ENCODE peak calls at places on chromosomes 16 and 17, in seven cellular contexts. U, O, Q, L, W, F and I are unnamed samples.

GRCh38 chr17:58530655-58531054 is 16.2 kb upstream of the MTMR4 start:
- DNase-seq in U (no peak), O (no peak), Q (no peak), L (no peak), W (no peak), F (no peak), I (no peak)

GRCh38 chr16:23673971-23674614 is 4.6 kb upstream of the PLK1 start:
- DNase-seq in U (no peak), O (no peak), Q (no peak), L (no peak), W (no peak), F (no peak), I (no peak)

GRCh38 chr17:80367510-80367909 is 47.5 kb upstream of the ENDOV start:
- DNase-seq in U (no peak), O (no peak), Q (no peak), L (no peak), W (peak; percentile 19), F (no peak), I (no peak)

GRCh38 chr17:72512649-72513556 is 392.1 kb downstream of the SOX9 start:
- DNase-seq in U (no peak), O (no peak), Q (no peak), L (no peak), W (no peak), F (no peak), I (no peak)

GRCh38 chr16:66841366-66841765 is 2.8 kb upstream of the CA7 start:
- DNase-seq in U (no peak), O (no peak), Q (no peak), L (no peak), W (no peak), F (no peak), I (no peak)

GRCh38 chr16:89920723-89921122 is 2.1 kb downstream of the MC1R start:
- DNase-seq in U (no peak), O (no peak), Q (no peak), L (no peak), W (no peak), F (no peak), I (no peak)

GRCh38 chr17:47718634-47719405 is 14.2 kb upstream of the TBX21 start:
- DNase-seq in U (no peak), O (no peak), Q (no peak), L (no peak), W (no peak), F (no peak), I (no peak)

GRCh38 chr17:5354310-5354709 is 65.2 kb downstream of the NUP88 start:
- DNase-seq in U (no peak), O (no peak), Q (no peak), L (no peak), W (no peak), F (no peak), I (no peak)

GRCh38 chr17:66450008-66450856 is 147.8 kb downstream of the PRKCA start:
- DNase-seq in U (no peak), O (no peak), Q (no peak), L (no peak), W (peak; percentile 11), F (no peak), I (no peak)

GRCh38 chr17:15342460-15342859 is 1.1 kb upstream of the TEKT3 start:
- DNase-seq in U (no peak), O (no peak), Q (no peak), L (no peak), W (no peak), F (no peak), I (no peak)

GRCh38 chr17:72719582-72720493 is 372.6 kb downstream of the SLC39A11 start:
- DNase-seq in U (no peak), O (no peak), Q (no peak), L (peak; percentile 51), W (no peak), F (no peak), I (no peak)

DNA sequence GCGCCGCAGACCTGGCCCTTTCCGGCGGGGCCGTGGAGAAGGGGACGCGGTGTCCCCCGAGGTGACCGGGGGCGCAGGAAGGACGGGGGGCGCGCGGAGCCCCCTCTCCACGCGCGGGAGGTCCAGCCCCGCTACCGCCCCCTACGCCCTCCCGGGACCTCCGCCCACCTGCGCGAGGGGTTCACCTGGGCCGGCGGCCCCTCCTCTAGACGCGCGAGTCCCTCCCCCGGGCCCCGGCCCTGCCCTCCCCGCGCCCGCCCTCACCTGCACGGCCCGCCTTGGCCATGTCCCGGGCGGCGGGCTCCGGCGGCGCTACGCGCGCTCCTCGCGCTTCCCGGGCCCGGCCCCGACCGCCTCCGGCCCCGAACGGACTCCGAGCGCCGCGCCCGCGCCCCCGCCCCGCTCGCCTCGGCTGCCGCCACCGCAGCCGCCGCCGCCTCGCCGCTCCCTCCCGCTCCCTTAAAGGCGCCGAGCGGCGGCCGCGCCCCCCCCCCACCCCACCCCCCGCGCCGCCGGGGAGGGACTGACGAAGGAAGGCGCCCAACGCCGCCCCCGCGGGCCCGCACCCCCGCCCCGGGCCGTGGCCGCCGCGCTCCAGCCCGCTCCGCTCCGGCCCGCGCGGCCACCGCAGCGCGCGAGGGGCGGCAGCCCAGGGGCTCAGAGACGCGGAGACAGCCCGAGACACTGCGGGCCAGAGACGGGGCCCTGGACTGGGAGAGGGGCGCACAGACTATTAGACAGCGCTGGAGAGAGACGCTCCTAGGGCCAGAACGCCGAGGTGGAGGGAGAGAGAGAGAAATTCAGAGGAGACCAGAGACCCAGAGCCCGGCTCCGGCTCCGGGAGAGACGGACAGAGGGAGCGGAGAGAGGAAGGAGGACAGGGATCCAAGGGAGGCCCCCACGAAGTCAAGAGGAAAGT is at the start of gene PITPNM3:
- DNase-seq in U (no peak), O (no peak), Q (no peak), L (no peak), W (peak; percentile 66), F (no peak), I (peak; percentile 33)
- H3K4me3 ChIP-seq in U (peak within 1 kb of the TSS; percentile 57), O (peak within 1 kb of the TSS; percentile 18), Q (peak within 1 kb of the TSS; percentile 49), L (peak within 1 kb of the TSS; percentile 43), W (peak within 1 kb of the TSS; percentile 82), F (peak within 1 kb of the TSS; percentile 45), I (peak within 1 kb of the TSS; percentile 75)

GRCh38 chr16:69804283-69804682 is 42.2 kb downstream of the WWP2 start:
- DNase-seq in U (no peak), O (no peak), Q (no peak), L (no peak), W (no peak), F (no peak), I (no peak)

GRCh38 chr16:69799601-69800000 is 37.5 kb downstream of the WWP2 start:
- DNase-seq in U (no peak), O (no peak), Q (no peak), L (no peak), W (no peak), F (no peak), I (no peak)

GRCh38 chr16:69796285-69797118 is 34.4 kb downstream of the WWP2 start:
- DNase-seq in U (no peak), O (peak; percentile 33), Q (peak; percentile 46), L (peak; percentile 85), W (peak; percentile 88), F (no peak), I (peak; percentile 49)

GRCh38 chr16:69793521-69793920 is 31.4 kb downstream of the WWP2 start:
- DNase-seq in U (no peak), O (no peak), Q (no peak), L (no peak), W (no peak), F (no peak), I (no peak)

DNA sequence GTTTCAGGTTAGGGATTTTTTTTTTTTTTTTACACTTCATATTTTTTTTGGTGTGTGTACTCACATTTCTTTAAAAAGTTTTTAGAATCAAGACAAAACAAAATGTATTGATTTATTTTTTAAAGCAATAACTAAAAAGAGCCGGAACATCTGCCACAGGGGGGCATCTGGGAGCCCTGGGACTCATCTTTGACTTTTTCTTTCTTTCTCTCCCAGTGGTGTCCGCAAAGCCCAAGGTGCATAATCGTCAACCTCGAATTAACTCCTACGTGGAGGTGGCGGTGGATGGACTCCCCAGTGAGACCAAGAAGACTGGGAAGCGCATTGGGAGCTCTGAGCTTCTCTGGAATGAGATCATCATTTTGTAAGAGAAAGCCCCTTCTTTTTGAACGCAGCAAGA is 36.3 kb downstream of the WWP2 start:
- DNase-seq in U (no peak), O (no peak), Q (no peak), L (peak; percentile 21), W (peak; percentile 43), F (no peak), I (no peak)
- H3K4me3 ChIP-seq in U (no peak overlapping the region), O (no peak overlapping the region), Q (no peak overlapping the region), L (no peak overlapping the region), W (no peak overlapping the region), F (no peak overlapping the region), I (no peak overlapping the region)

GRCh38 chr16:643050-643368 is 1.4 kb downstream of the MCRIP2 start:
- DNase-seq in U (no peak), O (no peak), Q (no peak), L (no peak), W (no peak), F (no peak), I (no peak)
- H3K4me3 ChIP-seq in U (peak overlapping the region; percentile 91), O (peak overlapping the region; percentile 60), Q (peak overlapping the region; percentile 89), L (peak overlapping the region; percentile 70), W (peak overlapping the region; percentile 74), F (no peak overlapping the region), I (no peak overlapping the region)

GRCh38 chr16:87957296-87958069 is 6.2 kb downstream of the BANP start:
- DNase-seq in U (no peak), O (no peak), Q (no peak), L (no peak), W (no peak), F (no peak), I (no peak)

GRCh38 chr16:87954826-87955225 is 3.6 kb downstream of the BANP start:
- DNase-seq in U (no peak), O (no peak), Q (no peak), L (no peak), W (no peak), F (no peak), I (no peak)

GRCh38 chr16:87955302-87956168 is 4.3 kb downstream of the BANP start:
- DNase-seq in U (no peak), O (no peak), Q (no peak), L (no peak), W (no peak), F (no peak), I (no peak)

GRCh38 chr16:87956771-87957279 is 5.6 kb downstream of the BANP start:
- DNase-seq in U (no peak), O (no peak), Q (no peak), L (peak; percentile 72), W (peak; percentile 62), F (no peak), I (no peak)

DNA sequence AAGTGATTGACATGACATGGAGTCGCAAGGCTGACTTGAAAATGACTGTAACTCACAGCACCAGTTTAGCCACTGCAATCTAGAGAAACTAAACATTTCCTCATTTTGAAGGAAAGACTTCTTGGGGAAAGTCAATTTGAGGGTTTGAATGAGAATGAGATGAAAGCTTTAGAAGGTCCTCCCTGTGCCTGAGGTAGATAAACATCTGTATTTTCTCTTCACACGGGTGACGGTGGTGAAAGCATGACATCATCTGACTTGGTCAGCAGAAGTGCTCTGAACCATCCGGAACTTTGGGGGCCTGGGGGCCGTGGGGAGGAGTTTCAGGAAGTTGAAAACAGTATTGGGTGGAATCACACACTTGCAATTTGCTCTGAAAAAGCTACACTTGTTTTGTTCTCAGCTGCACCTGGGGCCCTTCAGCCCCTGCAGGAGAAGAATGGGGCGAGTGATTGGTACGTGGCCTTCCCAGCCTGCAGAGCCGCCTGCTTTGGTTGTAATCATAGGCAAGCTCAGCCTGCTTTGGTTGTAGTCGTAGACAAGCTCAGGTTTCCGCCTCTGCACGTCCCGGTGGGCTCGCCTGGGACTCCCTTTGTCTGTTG is 5.0 kb downstream of the BANP start:
- DNase-seq in U (no peak), O (no peak), Q (no peak), L (peak; percentile 76), W (peak; percentile 32), F (peak; percentile 46), I (no peak)
- H3K4me3 ChIP-seq in U (no peak overlapping the region), O (no peak overlapping the region), Q (peak overlapping the region; percentile 14), L (peak overlapping the region; percentile 10), W (no peak overlapping the region), F (peak overlapping the region; percentile 24), I (no peak overlapping the region)

GRCh38 chr16:29854520-29855100 is 8.4 kb downstream of the CDIPT start:
- DNase-seq in U (no peak), O (no peak), Q (no peak), L (no peak), W (no peak), F (no peak), I (no peak)
- H3K4me3 ChIP-seq in U (no peak overlapping the region), O (no peak overlapping the region), Q (no peak overlapping the region), L (no peak overlapping the region), W (no peak overlapping the region), F (no peak overlapping the region), I (no peak overlapping the region)